ENCODE peak calls at places on chromosomes 7 and 10, in eight cellular contexts. One of them, this sample, is unnamed.

GRCh38 chr7:20114463-20114862 is 102.7 kb downstream of the MACC1 start:
- DNase-seq in foreskin fibroblast: peak
- DNase-seq in DMS153: no peak
- DNase-seq in GM19239: peak
- DNase-seq in activated CD8-positive, alpha-beta memory T cell treated with anti-CD3 and anti-CD28 coated beads for 48 hours: no peak
- DNase-seq in prostate gland: no peak
- DNase-seq in CD4-positive, alpha-beta T cell: no peak
- DNase-seq in activated T-cell treated with anti-CD3 and anti-CD28 coated beads, Interleukin-2, amount 50 U/mL, for 72 hours: no peak
- DNase-seq in this sample: peak

GRCh38 chr7:30997316-30997715 is 33.6 kb downstream of the GHRHR start:
- DNase-seq in foreskin fibroblast: peak
- DNase-seq in DMS153: no peak
- DNase-seq in GM19239: no peak
- DNase-seq in activated CD8-positive, alpha-beta memory T cell treated with anti-CD3 and anti-CD28 coated beads for 48 hours: no peak
- DNase-seq in prostate gland: no peak
- DNase-seq in CD4-positive, alpha-beta T cell: no peak
- DNase-seq in activated T-cell treated with anti-CD3 and anti-CD28 coated beads, Interleukin-2, amount 50 U/mL, for 72 hours: no peak
- DNase-seq in this sample: no peak

GRCh38 chr10:112338957-112339356 is 35.0 kb upstream of the ACSL5 start:
- DNase-seq in foreskin fibroblast: no peak
- DNase-seq in DMS153: no peak
- DNase-seq in GM19239: no peak
- DNase-seq in activated CD8-positive, alpha-beta memory T cell treated with anti-CD3 and anti-CD28 coated beads for 48 hours: no peak
- DNase-seq in prostate gland: no peak
- DNase-seq in CD4-positive, alpha-beta T cell: no peak
- DNase-seq in activated T-cell treated with anti-CD3 and anti-CD28 coated beads, Interleukin-2, amount 50 U/mL, for 72 hours: no peak
- DNase-seq in this sample: no peak

GRCh38 chr10:30170146-30170545 is 110.8 kb upstream of the JCAD start:
- DNase-seq in foreskin fibroblast: no peak
- DNase-seq in DMS153: no peak
- DNase-seq in GM19239: no peak
- DNase-seq in activated CD8-positive, alpha-beta memory T cell treated with anti-CD3 and anti-CD28 coated beads for 48 hours: no peak
- DNase-seq in prostate gland: no peak
- DNase-seq in CD4-positive, alpha-beta T cell: no peak
- DNase-seq in activated T-cell treated with anti-CD3 and anti-CD28 coated beads, Interleukin-2, amount 50 U/mL, for 72 hours: no peak
- DNase-seq in this sample: no peak

GRCh38 chr10:105797234-105797890 is 1156.3 kb downstream of the SORCS3 start:
- DNase-seq in foreskin fibroblast: peak
- DNase-seq in DMS153: no peak
- DNase-seq in GM19239: no peak
- DNase-seq in activated CD8-positive, alpha-beta memory T cell treated with anti-CD3 and anti-CD28 coated beads for 48 hours: no peak
- DNase-seq in prostate gland: no peak
- DNase-seq in CD4-positive, alpha-beta T cell: no peak
- DNase-seq in activated T-cell treated with anti-CD3 and anti-CD28 coated beads, Interleukin-2, amount 50 U/mL, for 72 hours: no peak
- DNase-seq in this sample: peak

GRCh38 chr10:75718996-75719395 is 287.6 kb downstream of the LRMDA start:
- DNase-seq in foreskin fibroblast: peak
- DNase-seq in DMS153: peak
- DNase-seq in GM19239: no peak
- DNase-seq in activated CD8-positive, alpha-beta memory T cell treated with anti-CD3 and anti-CD28 coated beads for 48 hours: no peak
- DNase-seq in prostate gland: no peak
- DNase-seq in CD4-positive, alpha-beta T cell: no peak
- DNase-seq in activated T-cell treated with anti-CD3 and anti-CD28 coated beads, Interleukin-2, amount 50 U/mL, for 72 hours: no peak
- DNase-seq in this sample: no peak

GRCh38 chr7:156640949-156641485 is 443 bp downstream of the RNF32 start:
- DNase-seq in foreskin fibroblast: peak
- DNase-seq in DMS153: no peak
- DNase-seq in GM19239: peak
- DNase-seq in activated CD8-positive, alpha-beta memory T cell treated with anti-CD3 and anti-CD28 coated beads for 48 hours: no peak
- DNase-seq in prostate gland: peak
- DNase-seq in CD4-positive, alpha-beta T cell: peak
- DNase-seq in activated T-cell treated with anti-CD3 and anti-CD28 coated beads, Interleukin-2, amount 50 U/mL, for 72 hours: peak
- DNase-seq in this sample: peak

GRCh38 chr10:3889961-3890522 is 105.0 kb upstream of the KLF6 start:
- DNase-seq in foreskin fibroblast: peak
- DNase-seq in DMS153: no peak
- DNase-seq in GM19239: no peak
- DNase-seq in activated CD8-positive, alpha-beta memory T cell treated with anti-CD3 and anti-CD28 coated beads for 48 hours: no peak
- DNase-seq in prostate gland: no peak
- DNase-seq in CD4-positive, alpha-beta T cell: no peak
- DNase-seq in activated T-cell treated with anti-CD3 and anti-CD28 coated beads, Interleukin-2, amount 50 U/mL, for 72 hours: no peak
- DNase-seq in this sample: no peak

GRCh38 chr7:28686418-28686800 is 271.7 kb downstream of the TRIL start:
- DNase-seq in foreskin fibroblast: peak
- DNase-seq in DMS153: peak
- DNase-seq in GM19239: no peak
- DNase-seq in activated CD8-positive, alpha-beta memory T cell treated with anti-CD3 and anti-CD28 coated beads for 48 hours: no peak
- DNase-seq in prostate gland: no peak
- DNase-seq in CD4-positive, alpha-beta T cell: no peak
- DNase-seq in activated T-cell treated with anti-CD3 and anti-CD28 coated beads, Interleukin-2, amount 50 U/mL, for 72 hours: no peak
- DNase-seq in this sample: no peak

GRCh38 chr10:129605986-129606518 is 139.0 kb downstream of the MGMT start:
- DNase-seq in foreskin fibroblast: no peak
- DNase-seq in DMS153: peak
- DNase-seq in GM19239: no peak
- DNase-seq in activated CD8-positive, alpha-beta memory T cell treated with anti-CD3 and anti-CD28 coated beads for 48 hours: no peak
- DNase-seq in prostate gland: no peak
- DNase-seq in CD4-positive, alpha-beta T cell: no peak
- DNase-seq in activated T-cell treated with anti-CD3 and anti-CD28 coated beads, Interleukin-2, amount 50 U/mL, for 72 hours: no peak
- DNase-seq in this sample: no peak

GRCh38 chr10:120511165-120511564 is 54.1 kb downstream of the PLPP4 start:
- DNase-seq in foreskin fibroblast: no peak
- DNase-seq in DMS153: no peak
- DNase-seq in GM19239: no peak
- DNase-seq in activated CD8-positive, alpha-beta memory T cell treated with anti-CD3 and anti-CD28 coated beads for 48 hours: no peak
- DNase-seq in prostate gland: no peak
- DNase-seq in CD4-positive, alpha-beta T cell: no peak
- DNase-seq in activated T-cell treated with anti-CD3 and anti-CD28 coated beads, Interleukin-2, amount 50 U/mL, for 72 hours: no peak
- DNase-seq in this sample: no peak

GRCh38 chr7:131536361-131536849 is 20.0 kb downstream of the PODXL start:
- DNase-seq in foreskin fibroblast: no peak
- DNase-seq in DMS153: no peak
- DNase-seq in GM19239: no peak
- DNase-seq in activated CD8-positive, alpha-beta memory T cell treated with anti-CD3 and anti-CD28 coated beads for 48 hours: no peak
- DNase-seq in prostate gland: no peak
- DNase-seq in CD4-positive, alpha-beta T cell: no peak
- DNase-seq in activated T-cell treated with anti-CD3 and anti-CD28 coated beads, Interleukin-2, amount 50 U/mL, for 72 hours: no peak
- DNase-seq in this sample: no peak

GRCh38 chr10:122689146-122689807 is 10.4 kb downstream of the C10orf120 start:
- DNase-seq in foreskin fibroblast: no peak
- DNase-seq in DMS153: no peak
- DNase-seq in GM19239: no peak
- DNase-seq in activated CD8-positive, alpha-beta memory T cell treated with anti-CD3 and anti-CD28 coated beads for 48 hours: no peak
- DNase-seq in prostate gland: no peak
- DNase-seq in CD4-positive, alpha-beta T cell: no peak
- DNase-seq in activated T-cell treated with anti-CD3 and anti-CD28 coated beads, Interleukin-2, amount 50 U/mL, for 72 hours: no peak
- DNase-seq in this sample: no peak

GRCh38 chr7:150412518-150413247 is 33.6 kb downstream of the ZNF775 start:
- DNase-seq in foreskin fibroblast: no peak
- DNase-seq in DMS153: no peak
- DNase-seq in GM19239: no peak
- DNase-seq in activated CD8-positive, alpha-beta memory T cell treated with anti-CD3 and anti-CD28 coated beads for 48 hours: no peak
- DNase-seq in prostate gland: no peak
- DNase-seq in CD4-positive, alpha-beta T cell: no peak
- DNase-seq in activated T-cell treated with anti-CD3 and anti-CD28 coated beads, Interleukin-2, amount 50 U/mL, for 72 hours: no peak
- DNase-seq in this sample: no peak

GRCh38 chr7:20542594-20542993 is 72.9 kb upstream of the ABCB5 start:
- DNase-seq in foreskin fibroblast: peak
- DNase-seq in DMS153: no peak
- DNase-seq in GM19239: no peak
- DNase-seq in activated CD8-positive, alpha-beta memory T cell treated with anti-CD3 and anti-CD28 coated beads for 48 hours: no peak
- DNase-seq in prostate gland: peak
- DNase-seq in CD4-positive, alpha-beta T cell: no peak
- DNase-seq in activated T-cell treated with anti-CD3 and anti-CD28 coated beads, Interleukin-2, amount 50 U/mL, for 72 hours: no peak
- DNase-seq in this sample: no peak

GRCh38 chr10:81179805-81180452 is 642.2 kb downstream of the SH2D4B start:
- DNase-seq in foreskin fibroblast: peak
- DNase-seq in DMS153: no peak
- DNase-seq in GM19239: peak
- DNase-seq in activated CD8-positive, alpha-beta memory T cell treated with anti-CD3 and anti-CD28 coated beads for 48 hours: no peak
- DNase-seq in prostate gland: no peak
- DNase-seq in CD4-positive, alpha-beta T cell: no peak
- DNase-seq in activated T-cell treated with anti-CD3 and anti-CD28 coated beads, Interleukin-2, amount 50 U/mL, for 72 hours: no peak
- DNase-seq in this sample: peak

GRCh38 chr7:55052081-55052480 is 33.3 kb downstream of the EGFR start:
- DNase-seq in foreskin fibroblast: peak
- DNase-seq in DMS153: no peak
- DNase-seq in GM19239: no peak
- DNase-seq in activated CD8-positive, alpha-beta memory T cell treated with anti-CD3 and anti-CD28 coated beads for 48 hours: no peak
- DNase-seq in prostate gland: no peak
- DNase-seq in CD4-positive, alpha-beta T cell: no peak
- DNase-seq in activated T-cell treated with anti-CD3 and anti-CD28 coated beads, Interleukin-2, amount 50 U/mL, for 72 hours: no peak
- DNase-seq in this sample: no peak

GRCh38 chr7:40704172-40704571 is 569.4 kb downstream of the SUGCT start:
- DNase-seq in foreskin fibroblast: no peak
- DNase-seq in DMS153: no peak
- DNase-seq in GM19239: no peak
- DNase-seq in activated CD8-positive, alpha-beta memory T cell treated with anti-CD3 and anti-CD28 coated beads for 48 hours: no peak
- DNase-seq in prostate gland: no peak
- DNase-seq in CD4-positive, alpha-beta T cell: no peak
- DNase-seq in activated T-cell treated with anti-CD3 and anti-CD28 coated beads, Interleukin-2, amount 50 U/mL, for 72 hours: no peak
- DNase-seq in this sample: no peak

GRCh38 chr7:54985405-54986360 is 33.1 kb upstream of the EGFR start:
- DNase-seq in foreskin fibroblast: peak
- DNase-seq in DMS153: no peak
- DNase-seq in GM19239: no peak
- DNase-seq in activated CD8-positive, alpha-beta memory T cell treated with anti-CD3 and anti-CD28 coated beads for 48 hours: no peak
- DNase-seq in prostate gland: no peak
- DNase-seq in CD4-positive, alpha-beta T cell: no peak
- DNase-seq in activated T-cell treated with anti-CD3 and anti-CD28 coated beads, Interleukin-2, amount 50 U/mL, for 72 hours: no peak
- DNase-seq in this sample: no peak

GRCh38 chr10:124044143-124044862 is 49.1 kb downstream of the CHST15 start:
- DNase-seq in foreskin fibroblast: no peak
- DNase-seq in DMS153: no peak
- DNase-seq in GM19239: no peak
- DNase-seq in activated CD8-positive, alpha-beta memory T cell treated with anti-CD3 and anti-CD28 coated beads for 48 hours: no peak
- DNase-seq in prostate gland: no peak
- DNase-seq in CD4-positive, alpha-beta T cell: no peak
- DNase-seq in activated T-cell treated with anti-CD3 and anti-CD28 coated beads, Interleukin-2, amount 50 U/mL, for 72 hours: no peak
- DNase-seq in this sample: no peak

GRCh38 chr10:109861051-109861450 is 62.3 kb downstream of the XPNPEP1 start:
- DNase-seq in foreskin fibroblast: no peak
- DNase-seq in DMS153: peak
- DNase-seq in GM19239: no peak
- DNase-seq in activated CD8-positive, alpha-beta memory T cell treated with anti-CD3 and anti-CD28 coated beads for 48 hours: no peak
- DNase-seq in prostate gland: no peak
- DNase-seq in CD4-positive, alpha-beta T cell: no peak
- DNase-seq in activated T-cell treated with anti-CD3 and anti-CD28 coated beads, Interleukin-2, amount 50 U/mL, for 72 hours: no peak
- DNase-seq in this sample: no peak

GRCh38 chr10:132655735-132656134 is 118.1 kb downstream of the INPP5A start:
- DNase-seq in foreskin fibroblast: no peak
- DNase-seq in DMS153: no peak
- DNase-seq in GM19239: no peak
- DNase-seq in activated CD8-positive, alpha-beta memory T cell treated with anti-CD3 and anti-CD28 coated beads for 48 hours: no peak
- DNase-seq in prostate gland: no peak
- DNase-seq in CD4-positive, alpha-beta T cell: no peak
- DNase-seq in activated T-cell treated with anti-CD3 and anti-CD28 coated beads, Interleukin-2, amount 50 U/mL, for 72 hours: no peak
- DNase-seq in this sample: no peak